ENCODE peak calls at places on chromosomes 12 and 14, in nine cellular contexts. L is RPMI8226, G is NCI-H2107, Z is AML-193, Y is Caco-2, N is activated gamma-delta T cell treated with Interleukin-2 at 50 U/mL for 16 hours, U is amniotic epithelial cell, M is lung, Q is neural progenitor cell. J is an unnamed sample.

GRCh38 chr14:73227812-73228781 is 9.2 kb upstream of the PAPLN start:
- DNase-seq in L (no peak), G (no peak), Z (no peak), Y (no peak), N (no peak), U (peak), M (no peak), Q (peak), J (no peak)

GRCh38 chr12:14771651-14772137 is 31.6 kb downstream of the WBP11 start:
- DNase-seq in L (peak), G (no peak), Z (peak), Y (no peak), N (peak), U (no peak), M (no peak), Q (peak), J (no peak)

GRCh38 chr14:96176811-96177211 is 27.8 kb upstream of the BDKRB2 start:
- DNase-seq in L (no peak), G (no peak), Z (no peak), Y (no peak), N (no peak), U (peak), M (no peak), Q (no peak), J (no peak)

GRCh38 chr12:105214670-105215375 is 21.2 kb downstream of the APPL2 start:
- DNase-seq in L (no peak), G (no peak), Z (no peak), Y (peak), N (no peak), U (peak), M (no peak), Q (no peak), J (peak)

GRCh38 chr14:104550340-104550848 is 29.2 kb upstream of the C14orf180 start:
- DNase-seq in L (no peak), G (no peak), Z (no peak), Y (no peak), N (no peak), U (no peak), M (no peak), Q (no peak), J (peak)

GRCh38 chr12:66036317-66036716 is 94.2 kb downstream of the LLPH start:
- DNase-seq in L (no peak), G (no peak), Z (no peak), Y (no peak), N (no peak), U (peak), M (no peak), Q (no peak), J (no peak)

GRCh38 chr12:123861392-123861791 is 99.3 kb downstream of the DNAH10 start:
- DNase-seq in L (no peak), G (no peak), Z (no peak), Y (no peak), N (no peak), U (no peak), M (no peak), Q (no peak), J (no peak)

GRCh38 chr12:52380271-52380694 is 5.2 kb downstream of the KRT84 start:
- DNase-seq in L (peak), G (no peak), Z (no peak), Y (peak), N (no peak), U (peak), M (peak), Q (peak), J (no peak)

GRCh38 chr12:90940872-90941499 is 14.0 kb downstream of the CCER1 start:
- DNase-seq in L (peak), G (no peak), Z (peak), Y (no peak), N (no peak), U (peak), M (no peak), Q (peak), J (no peak)

GRCh38 chr14:61475316-61475715 is 153.9 kb downstream of the PRKCH start:
- DNase-seq in L (peak), G (peak), Z (peak), Y (peak), N (no peak), U (peak), M (no peak), Q (peak), J (no peak)

GRCh38 chr12:67540920-67541624 is 107.5 kb upstream of the DYRK2 start:
- DNase-seq in L (peak), G (no peak), Z (no peak), Y (no peak), N (no peak), U (peak), M (no peak), Q (no peak), J (no peak)

GRCh38 chr14:56154321-56154720 is 36.1 kb downstream of the PELI2 start:
- DNase-seq in L (no peak), G (no peak), Z (no peak), Y (no peak), N (no peak), U (no peak), M (no peak), Q (no peak), J (no peak)

GRCh38 chr14:81363746-81364400 is 36.3 kb downstream of the STON2 start:
- DNase-seq in L (no peak), G (no peak), Z (no peak), Y (no peak), N (no peak), U (no peak), M (no peak), Q (no peak), J (no peak)

GRCh38 chr12:107558816-107559382 is 126.7 kb upstream of the PWP1 start:
- DNase-seq in L (no peak), G (no peak), Z (no peak), Y (no peak), N (no peak), U (no peak), M (no peak), Q (no peak), J (no peak)

GRCh38 chr12:20602671-20603402 is 92.3 kb upstream of the SLCO1C1 start:
- DNase-seq in L (no peak), G (no peak), Z (no peak), Y (no peak), N (no peak), U (peak), M (no peak), Q (no peak), J (no peak)

GRCh38 chr12:67998379-67998778 is 9.1 kb downstream of the IFNG-AS1 start:
- DNase-seq in L (no peak), G (no peak), Z (no peak), Y (no peak), N (no peak), U (no peak), M (no peak), Q (no peak), J (no peak)

GRCh38 chr14:38143651-38144505 is 63.8 kb upstream of the SSTR1 start:
- DNase-seq in L (no peak), G (no peak), Z (no peak), Y (no peak), N (no peak), U (peak), M (no peak), Q (no peak), J (no peak)